ENCODE peak calls at places on chromosomes 6 and 20, in four cellular contexts. I is HCT116; D is mammary epithelial cell; W is CD8-positive, alpha-beta T cell. N is an unnamed sample.

GRCh38 chr20:63765918-63766317 is 26.3 kb downstream of the SLC2A4RG start:
- DNase-seq in I (no peak), D (no peak), W (no peak), N (no peak)

GRCh38 chr6:156560476-156560875 is 216.7 kb upstream of the ARID1B start:
- DNase-seq in I (no peak), D (no peak), W (no peak), N (no peak)

GRCh38 chr6:36025932-36026327 is 1.5 kb upstream of the SLC26A8 start:
- DNase-seq in I (no peak), D (no peak), W (no peak), N (no peak)

GRCh38 chr6:124795879-124796838 is 166.1 kb upstream of the RNF217 start:
- DNase-seq in I (no peak), D (no peak), W (no peak), N (peak; percentile 40)

GRCh38 chr6:122753688-122754056 is 25.8 kb upstream of the FABP7 start:
- DNase-seq in I (no peak), D (no peak), W (no peak), N (no peak)

GRCh38 chr6:71531841-71532240 is 243.2 kb downstream of the OGFRL1 start:
- DNase-seq in I (no peak), D (no peak), W (no peak), N (no peak)

GRCh38 chr20:25046736-25047666 is 10.9 kb downstream of the ACSS1 start:
- DNase-seq in I (no peak), D (no peak), W (no peak), N (no peak)

GRCh38 chr6:53691667-53692133 is 26.1 kb upstream of the KLHL31 start:
- DNase-seq in I (no peak), D (peak; percentile 36), W (no peak), N (no peak)

GRCh38 chr6:70706491-70707123 is 38.9 kb downstream of the SMAP1 start:
- DNase-seq in I (peak; percentile 26), D (peak; percentile 10), W (no peak), N (peak; percentile 22)

GRCh38 chr6:5401845-5402738 is 140.8 kb downstream of the FARS2 start:
- DNase-seq in I (peak; percentile 12), D (no peak), W (no peak), N (no peak)

GRCh38 chr20:63863021-63863797 is 1.9 kb upstream of the TPD52L2 start:
- DNase-seq in I (no peak), D (no peak), W (no peak), N (no peak)

GRCh38 chr6:10256113-10256690 is 158.7 kb downstream of the TFAP2A start:
- DNase-seq in I (peak; percentile 7), D (no peak), W (no peak), N (peak; percentile 30)

GRCh38 chr6:149223120-149223775 is 94.3 kb upstream of the TAB2 start:
- DNase-seq in I (no peak), D (no peak), W (no peak), N (peak; percentile 83)

GRCh38 chr6:25315194-25315593 is 36.0 kb downstream of the CARMIL1 start:
- DNase-seq in I (no peak), D (no peak), W (no peak), N (no peak)

GRCh38 chr6:43900560-43901329 is 130.7 kb downstream of the VEGFA start:
- DNase-seq in I (no peak), D (no peak), W (no peak), N (no peak)

GRCh38 chr6:135286962-135287525 is 105.9 kb downstream of the MYB start:
- DNase-seq in I (no peak), D (no peak), W (no peak), N (no peak)

GRCh38 chr6:108452725-108453195 is 108.0 kb upstream of the FOXO3 start:
- DNase-seq in I (no peak), D (no peak), W (no peak), N (no peak)

GRCh38 chr20:52083627-52084232 is 107.8 kb downstream of the ZFP64 start:
- DNase-seq in I (peak; percentile 54), D (peak; percentile 25), W (no peak), N (peak; percentile 76)

GRCh38 chr6:27866370-27867050 is 45.7 kb downstream of the OR2B2 start:
- DNase-seq in I (no peak), D (peak; percentile 57), W (no peak), N (no peak)

GRCh38 chr6:113856571-113857564 is at the start of gene MARCKS:
- DNase-seq in I (peak; percentile 69), D (peak; percentile 89), W (no peak), N (peak; percentile 90)

GRCh38 chr6:167244064-167244949 is 46.8 kb upstream of the UNC93A start:
- DNase-seq in I (no peak), D (no peak), W (no peak), N (no peak)

GRCh38 chr6:109305028-109305427 is 77.2 kb downstream of the CD164 start:
- DNase-seq in I (no peak), D (no peak), W (no peak), N (no peak)

GRCh38 chr6:19838442-19839236 is 1.5 kb downstream of the ID4 start:
- DNase-seq in I (peak; percentile 33), D (peak; percentile 33), W (no peak), N (no peak)

GRCh38 chr20:45404438-45404837 is 3.7 kb upstream of the DBNDD2 start:
- DNase-seq in I (no peak), D (no peak), W (no peak), N (no peak)

GRCh38 chr6:127332383-127332961 is 10.9 kb downstream of the ECHDC1 start:
- DNase-seq in I (no peak), D (no peak), W (no peak), N (no peak)

GRCh38 chr6:41449399-41450245 is 96.6 kb upstream of the FOXP4 start:
- DNase-seq in I (no peak), D (no peak), W (no peak), N (no peak)

GRCh38 chr20:5528719-5529256 is 212.0 kb upstream of the PROKR2 start:
- DNase-seq in I (peak; percentile 87), D (peak; percentile 74), W (peak; percentile 51), N (peak; percentile 77)

GRCh38 chr6:130453230-130453629 is 87.4 kb downstream of the TMEM200A start:
- DNase-seq in I (no peak), D (peak; percentile 54), W (no peak), N (no peak)

GRCh38 chr20:62845818-62846527 is 15.6 kb downstream of the TCFL5 start:
- DNase-seq in I (no peak), D (no peak), W (no peak), N (no peak)

GRCh38 chr20:46559001-46559400 is 8.5 kb upstream of the OCSTAMP start:
- DNase-seq in I (no peak), D (no peak), W (no peak), N (no peak)

GRCh38 chr6:144659202-144659731 is 374.1 kb downstream of the UTRN start:
- DNase-seq in I (no peak), D (no peak), W (no peak), N (peak; percentile 86)

GRCh38 chr6:2353412-2354137 is 108.2 kb upstream of the GMDS start:
- DNase-seq in I (peak; percentile 48), D (peak; percentile 61), W (peak; percentile 10), N (peak; percentile 72)

GRCh38 chr6:30882764-30883475 is 1.4 kb upstream of the DDR1 start:
- DNase-seq in I (peak; percentile 54), D (peak; percentile 88), W (no peak), N (no peak)
- H3K4me3 ChIP-seq in I (peak overlapping the region; percentile 87), D (peak overlapping the region; percentile 73), W (no peak overlapping the region), N (no peak overlapping the region)

DNA sequence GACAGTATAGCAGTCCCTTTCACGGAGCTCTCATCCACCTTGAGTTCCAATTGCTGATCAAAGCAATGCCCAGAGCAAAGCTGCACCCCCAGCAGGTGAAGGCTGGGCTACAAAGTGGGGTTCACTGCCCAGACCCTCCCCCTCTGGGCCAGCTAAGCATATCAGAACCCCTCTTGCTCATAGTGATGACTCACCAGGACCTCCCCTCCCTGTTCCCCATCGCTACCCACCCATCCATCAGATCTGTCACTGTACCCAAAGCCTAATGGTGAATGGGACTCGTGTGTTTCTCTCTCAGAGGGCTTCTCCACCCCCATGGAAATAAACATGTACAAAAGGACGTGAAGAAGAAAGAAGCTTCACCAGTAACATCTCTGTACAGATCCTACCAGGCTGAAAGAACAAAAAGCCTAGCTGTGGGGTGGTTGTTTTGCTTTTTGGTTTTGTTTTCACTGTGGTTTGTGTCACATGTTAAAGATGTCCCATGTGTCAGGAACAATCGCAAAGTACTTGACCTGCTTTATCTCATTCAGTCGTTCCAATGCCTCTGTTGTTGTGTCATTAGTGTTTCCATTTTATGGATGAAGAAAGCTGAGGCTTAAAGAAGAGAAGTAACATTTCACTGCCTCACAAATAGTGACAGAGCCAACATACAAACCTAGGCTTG is 518.5 kb downstream of the CD83 start:
- DNase-seq in I (no peak), D (no peak), W (no peak), N (no peak)
- H3K4me1 ChIP-seq in I (peaks cover 14% of the 10 kb centered on the region), D (peaks cover 4% of the 10 kb centered on the region), W (peaks cover 37% of the 10 kb centered on the region), N (peaks cover 22% of the 10 kb centered on the region)

GRCh38 chr20:10667560-10668167 is 6.1 kb downstream of the JAG1 start:
- DNase-seq in I (no peak), D (peak; percentile 76), W (no peak), N (no peak)
- H3K4me3 ChIP-seq in I (no peak overlapping the region), D (no peak overlapping the region), W (no peak overlapping the region), N (no peak overlapping the region)

GRCh38 chr6:75268988-75269354 is 15.6 kb downstream of the TMEM30A start:
- DNase-seq in I (no peak), D (no peak), W (no peak), N (no peak)

GRCh38 chr6:75267461-75267860 is 17.1 kb downstream of the TMEM30A start:
- DNase-seq in I (no peak), D (no peak), W (no peak), N (no peak)

GRCh38 chr6:75272145-75272840 is 12.3 kb downstream of the TMEM30A start:
- DNase-seq in I (no peak), D (peak; percentile 73), W (no peak), N (peak; percentile 23)

GRCh38 chr6:75266716-75267291 is 17.8 kb downstream of the TMEM30A start:
- DNase-seq in I (no peak), D (peak; percentile 50), W (no peak), N (no peak)

DNA sequence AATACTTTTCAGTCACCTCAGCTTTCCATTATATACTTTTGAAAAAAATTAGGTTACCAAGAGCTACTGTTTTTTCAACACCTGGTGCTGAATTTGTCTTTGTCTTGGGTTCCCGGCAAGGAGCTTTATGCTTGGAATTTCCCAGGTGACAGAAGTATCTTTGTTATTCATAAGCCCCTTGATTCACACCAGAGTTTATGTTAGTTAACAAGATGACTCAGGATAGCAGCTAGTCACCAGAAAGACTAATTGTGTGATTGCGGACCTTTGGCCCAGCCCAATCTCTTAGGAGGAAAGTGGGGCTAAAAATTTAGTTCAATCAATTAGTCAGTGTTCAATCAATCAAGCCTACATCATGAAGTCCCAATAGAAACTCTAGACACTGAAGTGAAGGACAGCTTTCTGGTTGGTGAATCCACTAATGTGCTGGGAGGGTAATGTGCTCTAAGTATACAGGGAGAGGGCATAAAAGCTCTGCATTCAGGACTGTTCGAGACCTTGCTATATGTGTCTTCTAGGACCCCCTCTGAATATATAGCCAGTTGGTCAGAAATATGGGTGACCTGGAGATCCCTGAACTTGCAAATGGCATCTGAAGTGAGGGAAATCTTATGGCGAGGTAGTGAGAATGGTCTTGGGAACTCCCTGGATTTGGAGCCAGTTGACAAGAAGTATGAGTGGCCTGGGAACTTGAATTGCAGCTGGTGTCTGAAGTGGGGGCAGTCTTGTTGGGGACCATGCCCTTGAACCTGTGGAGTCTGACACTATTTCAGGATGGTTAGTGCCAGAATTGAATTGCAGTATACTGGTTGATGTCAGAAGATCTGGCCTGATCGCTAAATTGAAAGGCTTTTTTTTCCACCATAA is 16.2 kb downstream of the TMEM30A start:
- DNase-seq in I (no peak), D (peak; percentile 89), W (no peak), N (no peak)
- H3K4me1 ChIP-seq in I (peaks cover 10% of the 10 kb centered on the region), D (peaks cover 27% of the 10 kb centered on the region), W (peaks cover 20% of the 10 kb centered on the region), N (peaks cover 14% of the 10 kb centered on the region)